ENCODE peak calls at places on chromosomes 7 and 10, in five cellular contexts. One of them, this sample, is unnamed.

GRCh38 chr10:85919358-85920022 is 447.1 kb downstream of the GRID1 start:
- DNase-seq in coronary artery: no peak
- DNase-seq in CD4-positive, alpha-beta T cell: no peak
- DNase-seq in fibroblast of pulmonary artery: no peak
- DNase-seq in RWPE1: no peak
- DNase-seq in this sample: no peak

GRCh38 chr10:93746844-93747284 is 10.9 kb upstream of the LGI1 start:
- DNase-seq in coronary artery: no peak
- DNase-seq in RWPE1: peak
- DNase-seq in fibroblast of pulmonary artery: peak
- DNase-seq in CD4-positive, alpha-beta T cell: no peak
- DNase-seq in this sample: no peak

GRCh38 chr7:127996253-127997071 is 34.8 kb downstream of the LRRC4 start:
- DNase-seq in coronary artery: no peak
- DNase-seq in RWPE1: no peak
- DNase-seq in CD4-positive, alpha-beta T cell: no peak
- DNase-seq in fibroblast of pulmonary artery: no peak
- DNase-seq in this sample: no peak

GRCh38 chr7:106767498-106768323 is 97.4 kb upstream of the PIK3CG start:
- DNase-seq in fibroblast of pulmonary artery: peak
- DNase-seq in CD4-positive, alpha-beta T cell: no peak
- DNase-seq in RWPE1: no peak
- DNase-seq in coronary artery: no peak
- DNase-seq in this sample: no peak

GRCh38 chr10:110123594-110123993 is 83.8 kb upstream of the MXI1 start:
- DNase-seq in RWPE1: no peak
- DNase-seq in CD4-positive, alpha-beta T cell: no peak
- DNase-seq in fibroblast of pulmonary artery: no peak
- DNase-seq in coronary artery: no peak
- DNase-seq in this sample: no peak

GRCh38 chr7:127367679-127368078 is 24.8 kb downstream of the ZNF800 start:
- DNase-seq in fibroblast of pulmonary artery: no peak
- DNase-seq in coronary artery: no peak
- DNase-seq in RWPE1: no peak
- DNase-seq in CD4-positive, alpha-beta T cell: no peak
- DNase-seq in this sample: no peak

GRCh38 chr7:129657363-129657762 is 45.8 kb downstream of the NRF1 start:
- DNase-seq in coronary artery: no peak
- DNase-seq in RWPE1: peak
- DNase-seq in CD4-positive, alpha-beta T cell: no peak
- DNase-seq in fibroblast of pulmonary artery: no peak
- DNase-seq in this sample: no peak

GRCh38 chr10:122176232-122176865 is 94.7 kb upstream of the BTBD16 start:
- DNase-seq in CD4-positive, alpha-beta T cell: no peak
- DNase-seq in fibroblast of pulmonary artery: peak
- DNase-seq in coronary artery: no peak
- DNase-seq in RWPE1: no peak
- DNase-seq in this sample: no peak

GRCh38 chr7:27605283-27605682 is 57.4 kb downstream of the HIBADH start:
- DNase-seq in fibroblast of pulmonary artery: no peak
- DNase-seq in CD4-positive, alpha-beta T cell: no peak
- DNase-seq in coronary artery: no peak
- DNase-seq in RWPE1: no peak
- DNase-seq in this sample: no peak

GRCh38 chr7:27603813-27604212 is 58.9 kb downstream of the HIBADH start:
- DNase-seq in CD4-positive, alpha-beta T cell: no peak
- DNase-seq in RWPE1: no peak
- DNase-seq in fibroblast of pulmonary artery: no peak
- DNase-seq in coronary artery: no peak
- DNase-seq in this sample: no peak

GRCh38 chr7:27606270-27607209 is 56.1 kb downstream of the HIBADH start:
- DNase-seq in fibroblast of pulmonary artery: peak
- DNase-seq in RWPE1: no peak
- DNase-seq in coronary artery: no peak
- DNase-seq in CD4-positive, alpha-beta T cell: no peak
- DNase-seq in this sample: no peak

GRCh38 chr7:27607210-27607606 is 55.5 kb downstream of the HIBADH start:
- DNase-seq in coronary artery: no peak
- DNase-seq in RWPE1: no peak
- DNase-seq in CD4-positive, alpha-beta T cell: no peak
- DNase-seq in fibroblast of pulmonary artery: no peak
- DNase-seq in this sample: no peak

GRCh38 chr7:27605689-27606269 is 56.9 kb downstream of the HIBADH start:
- DNase-seq in fibroblast of pulmonary artery: peak
- DNase-seq in coronary artery: no peak
- DNase-seq in CD4-positive, alpha-beta T cell: no peak
- DNase-seq in RWPE1: peak
- DNase-seq in this sample: no peak
- TF ChIP-seq CTCF in fibroblast of pulmonary artery: peak
- TF ChIP-seq CTCF in coronary artery: no peak
- TF ChIP-seq CTCF in CD4-positive, alpha-beta T cell: no peak
- TF ChIP-seq CTCF in RWPE1: peak
- TF ChIP-seq CTCF in this sample: peak

DNA sequence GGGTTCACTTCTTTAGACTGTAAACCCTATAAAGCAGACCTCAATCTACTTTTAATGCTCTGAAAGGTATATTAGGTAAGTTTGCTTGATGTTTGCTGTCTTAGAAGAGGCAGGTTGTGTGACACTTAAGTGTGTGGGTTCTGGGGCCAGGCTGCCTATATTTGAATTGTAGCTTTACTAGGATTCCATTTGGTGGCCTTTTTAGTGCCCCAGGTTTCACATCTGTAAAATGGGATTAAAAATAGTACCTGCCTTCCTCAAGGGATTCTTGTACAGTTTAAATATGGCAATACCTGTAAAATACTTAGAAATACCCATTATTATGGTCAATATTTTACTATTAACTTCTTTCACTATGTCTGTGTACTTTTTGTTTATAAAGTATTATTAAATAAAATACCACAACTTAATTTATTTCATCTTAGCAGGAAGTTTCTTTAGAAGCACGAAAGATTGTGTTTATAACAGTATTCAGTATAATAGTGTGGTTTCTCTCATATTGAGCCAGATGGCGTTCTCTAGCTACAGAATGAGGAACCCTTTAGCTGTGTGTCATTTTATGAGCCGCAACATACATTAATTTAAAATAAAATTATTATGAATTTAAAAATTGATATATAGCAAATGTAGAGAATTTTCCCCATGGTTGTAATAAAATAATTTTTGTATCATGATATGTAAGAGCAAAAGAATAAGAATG is 94.2 kb downstream of the CDK14 start:
- DNase-seq in CD4-positive, alpha-beta T cell: no peak
- DNase-seq in fibroblast of pulmonary artery: no peak
- DNase-seq in RWPE1: no peak
- DNase-seq in coronary artery: no peak
- DNase-seq in this sample: no peak
- TF ChIP-seq CTCF in CD4-positive, alpha-beta T cell: no peak
- TF ChIP-seq CTCF in fibroblast of pulmonary artery: no peak
- TF ChIP-seq CTCF in RWPE1: no peak
- TF ChIP-seq CTCF in coronary artery: no peak
- TF ChIP-seq CTCF in this sample: no peak

GRCh38 chr7:151167197-151167911 is at the start of gene GBX1:
- DNase-seq in coronary artery: no peak
- DNase-seq in RWPE1: no peak
- DNase-seq in fibroblast of pulmonary artery: no peak
- DNase-seq in CD4-positive, alpha-beta T cell: no peak
- DNase-seq in this sample: peak
- TF ChIP-seq CTCF in coronary artery: no peak
- TF ChIP-seq CTCF in RWPE1: peak
- TF ChIP-seq CTCF in fibroblast of pulmonary artery: no peak
- TF ChIP-seq CTCF in CD4-positive, alpha-beta T cell: no peak
- TF ChIP-seq CTCF in this sample: peak

DNA sequence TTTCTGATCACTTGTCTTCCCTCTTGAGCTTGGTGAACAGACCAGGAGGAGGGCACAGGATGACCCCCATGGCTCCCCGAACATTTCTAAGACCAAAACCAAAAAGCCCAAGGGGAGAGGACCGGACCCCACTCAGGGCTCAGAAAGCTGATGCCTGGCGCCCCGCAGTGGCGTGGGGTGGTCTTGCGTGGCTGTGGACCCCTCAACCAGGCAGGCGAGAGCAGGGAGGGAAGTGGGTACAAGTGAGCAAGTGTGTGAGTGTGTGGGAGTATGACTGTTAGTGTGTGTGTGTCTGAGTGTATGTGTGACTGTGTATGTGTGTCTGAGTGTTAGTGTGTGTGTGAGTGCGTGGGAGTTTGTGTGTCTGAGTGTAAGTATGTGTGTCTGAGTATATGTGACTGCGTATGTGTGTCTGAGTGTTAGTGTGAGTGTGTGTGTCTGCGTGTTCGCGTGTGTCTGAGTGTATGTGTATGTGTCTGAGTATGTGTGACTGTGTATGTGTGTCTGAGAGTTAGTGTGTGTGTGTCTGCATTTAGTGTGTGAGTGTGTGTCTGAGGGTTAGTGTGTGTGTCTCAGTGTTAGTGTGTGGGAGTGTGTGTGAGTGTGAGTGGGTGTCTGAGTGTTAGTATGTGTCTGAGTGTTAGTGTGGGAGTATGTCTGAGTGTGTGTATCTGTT is 34.0 kb upstream of the INSIG1 start:
- DNase-seq in coronary artery: no peak
- DNase-seq in fibroblast of pulmonary artery: no peak
- DNase-seq in CD4-positive, alpha-beta T cell: no peak
- DNase-seq in RWPE1: no peak
- DNase-seq in this sample: no peak
- TF ChIP-seq CTCF in coronary artery: no peak
- TF ChIP-seq CTCF in fibroblast of pulmonary artery: no peak
- TF ChIP-seq CTCF in CD4-positive, alpha-beta T cell: no peak
- TF ChIP-seq CTCF in RWPE1: no peak
- TF ChIP-seq CTCF in this sample: no peak

This sample was measured in glutamatergic neuron.